ENCODE peak calls at places on chromosomes 4 and X, in eight cellular contexts. N is activated T-cell treated with anti-CD3 and anti-CD28 coated beads, Interleukin-2, amount 50 U/mL, for 72 hours; M is head of caudate nucleus; G is left ventricle myocardium inferior; Y is DMS 273 treated with DMSO at 0.1 percent for 48 hours; J is Kasumi-1; F is HEK293T; T is HT1080. H is an unnamed sample.

GRCh38 chrX:45803383-45803921 is 602.8 kb upstream of the DIPK2B start:
- DNase-seq in M (no peak), F (no peak), G (no peak), N (peak; percentile 60), J (peak; percentile 35), T (peak; percentile 96), Y (no peak), H (peak; percentile 61)

GRCh38 chr4:36244257-36245084 is at the start of gene ARAP2:
- DNase-seq in M (peak; percentile 64), Y (no peak), T (peak; percentile 32), J (peak; percentile 60), F (peak; percentile 42), N (peak; percentile 89), G (peak; percentile 33), H (peak; percentile 70)

GRCh38 chr4:23934223-23934622 is 44.4 kb upstream of the PPARGC1A start:
- DNase-seq in T (no peak), G (no peak), J (no peak), M (no peak), F (no peak), Y (no peak), N (no peak), H (no peak)

GRCh38 chr4:97942137-97942536 is 201.1 kb downstream of the STPG2 start:
- DNase-seq in M (no peak), F (no peak), T (peak; percentile 34), G (no peak), N (no peak), J (no peak), Y (no peak), H (no peak)

GRCh38 chr4:20151436-20151835 is 100.3 kb upstream of the SLIT2 start:
- DNase-seq in G (no peak), N (no peak), T (no peak), Y (no peak), J (no peak), F (no peak), M (no peak), H (no peak)

GRCh38 chrX:86806786-86807185 is 658.5 kb downstream of the DACH2 start:
- DNase-seq in J (peak; percentile 18), N (no peak), T (peak; percentile 0), Y (peak; percentile 24), F (peak; percentile 18), G (no peak), M (no peak), H (no peak)

GRCh38 chr4:5385741-5386251 is 322.6 kb downstream of the EVC2 start:
- DNase-seq in M (no peak), Y (no peak), N (no peak), F (no peak), T (no peak), G (no peak), J (no peak), H (no peak)

GRCh38 chrX:108734426-108734825 is 1.9 kb downstream of the IRS4 start:
- DNase-seq in Y (no peak), T (no peak), J (no peak), G (no peak), F (no peak), N (no peak), M (no peak), H (no peak)

GRCh38 chr4:11765849-11766453 is 337.3 kb upstream of the HS3ST1 start:
- DNase-seq in F (peak; percentile 19), Y (no peak), G (no peak), M (no peak), J (peak; percentile 71), T (peak; percentile 30), N (peak; percentile 9), H (peak; percentile 23)

GRCh38 chr4:94304365-94304971 is 38.2 kb downstream of the HPGDS start:
- DNase-seq in M (no peak), T (peak; percentile 34), J (peak; percentile 70), G (no peak), Y (no peak), F (peak; percentile 19), N (peak; percentile 1), H (no peak)

GRCh38 chr4:153603258-153603657 is 80.8 kb upstream of the TLR2 start:
- DNase-seq in J (no peak), Y (no peak), N (peak; percentile 38), M (no peak), T (no peak), F (no peak), G (no peak), H (no peak)

GRCh38 chr4:93764647-93765246 is 63.8 kb upstream of the ATOH1 start:
- DNase-seq in J (peak; percentile 77), F (peak; percentile 48), G (no peak), N (peak; percentile 3), M (no peak), T (peak; percentile 36), Y (no peak), H (no peak)

H was measured in MG63.